ENCODE peak calls at places on chromosome 15, in six cellular contexts. X is HCT116, G is MM.1S, K is PC-3, Y is SK-N-SH, M is GM23248. P is an unnamed sample.

GRCh38 chr15:63136742-63137141 is 15.1 kb downstream of the LACTB start:
- DNase-seq in M (no peak), G (no peak), K (no peak), Y (no peak), X (no peak), P (no peak)

GRCh38 chr15:99155961-99156443 is 51.1 kb downstream of the SYNM start:
- DNase-seq in M (no peak), X (no peak), G (no peak), K (peak; percentile 62), Y (no peak), P (no peak)

GRCh38 chr15:32651229-32651837 is 9.8 kb downstream of the SCG5 start:
- DNase-seq in G (peak; percentile 70), Y (peak; percentile 71), K (peak; percentile 88), M (peak; percentile 86), X (peak; percentile 23), P (peak; percentile 74)

GRCh38 chr15:77631790-77632551 is 741 bp downstream of the LINGO1 start:
- DNase-seq in X (no peak), M (no peak), G (no peak), K (no peak), Y (no peak), P (peak; percentile 74)

GRCh38 chr15:95948371-95948770 is 382.1 kb upstream of the NR2F2 start:
- DNase-seq in K (no peak), Y (no peak), M (no peak), G (no peak), X (no peak), P (no peak)

GRCh38 chr15:95371664-95372063 is 958.8 kb upstream of the NR2F2 start:
- DNase-seq in K (peak; percentile 22), M (peak; percentile 26), X (no peak), Y (no peak), G (peak; percentile 24), P (no peak)

GRCh38 chr15:48145923-48146322 is 25.1 kb downstream of the SLC24A5 start:
- DNase-seq in K (no peak), Y (no peak), M (no peak), G (no peak), X (no peak), P (no peak)

GRCh38 chr15:60744826-60745225 is 265.9 kb upstream of the ICE2 start:
- DNase-seq in X (no peak), M (peak; percentile 64), G (no peak), K (no peak), Y (no peak), P (no peak)

GRCh38 chr15:78149805-78150751 is 916 bp downstream of the IDH3A start:
- DNase-seq in X (no peak), K (peak; percentile 38), G (peak; percentile 24), Y (no peak), M (no peak), P (peak; percentile 54)

GRCh38 chr15:67762610-67763368 is 62.5 kb upstream of the SKOR1 start:
- DNase-seq in M (peak; percentile 76), G (no peak), X (no peak), K (no peak), Y (no peak), P (no peak)

GRCh38 chr15:50262533-50262932 is 3.0 kb downstream of the HDC start:
- DNase-seq in Y (no peak), M (no peak), X (no peak), G (no peak), K (no peak), P (no peak)

GRCh38 chr15:52718551-52718950 is 39.4 kb upstream of the ATOSA start:
- DNase-seq in G (no peak), K (no peak), X (no peak), M (no peak), Y (no peak), P (no peak)

GRCh38 chr15:60905587-60905986 is 323.5 kb downstream of the RORA start:
- DNase-seq in G (peak; percentile 29), K (no peak), M (no peak), Y (no peak), X (no peak), P (peak; percentile 45)

GRCh38 chr15:63088532-63089245 is 33.0 kb upstream of the LACTB start:
- DNase-seq in M (no peak), K (no peak), Y (no peak), G (no peak), X (no peak), P (no peak)

GRCh38 chr15:58203537-58203936 is 65.4 kb downstream of the AQP9 start:
- DNase-seq in G (no peak), K (no peak), M (peak; percentile 98), Y (peak; percentile 77), X (no peak), P (no peak)

GRCh38 chr15:96330064-96330449 is 443 bp upstream of the NR2F2 start:
- DNase-seq in K (peak; percentile 81), M (peak; percentile 95), X (peak; percentile 51), Y (no peak), G (peak; percentile 60), P (no peak)

GRCh38 chr15:63374686-63375520 is 6.7 kb downstream of the CA12 start:
- DNase-seq in K (peak; percentile 53), G (no peak), Y (no peak), X (no peak), M (peak; percentile 89), P (no peak)

GRCh38 chr15:73991260-73991659 is 835 bp downstream of the STOML1 start:
- DNase-seq in X (no peak), Y (no peak), K (no peak), G (no peak), M (peak; percentile 73), P (peak; percentile 15)

GRCh38 chr15:41022487-41023090 is 69.3 kb downstream of the CHAC1 start:
- DNase-seq in Y (peak; percentile 61), X (peak; percentile 28), G (peak; percentile 54), K (peak; percentile 68), M (peak; percentile 78), P (peak; percentile 60)

GRCh38 chr15:62791694-62792093 is 250.9 kb upstream of the TPM1 start:
- DNase-seq in G (no peak), X (no peak), Y (no peak), M (no peak), K (no peak), P (no peak)

GRCh38 chr15:62244762-62245161 is 79.7 kb upstream of the C2CD4B start:
- DNase-seq in G (no peak), M (no peak), K (no peak), X (no peak), Y (no peak), P (no peak)

GRCh38 chr15:60563539-60564404 is 84.8 kb upstream of the ICE2 start:
- DNase-seq in G (no peak), K (no peak), X (no peak), M (no peak), Y (no peak), P (no peak)

GRCh38 chr15:26580943-26581342 is 191.9 kb downstream of the GABRB3 start:
- DNase-seq in X (no peak), M (no peak), G (no peak), Y (no peak), K (peak; percentile 23), P (no peak)

GRCh38 chr15:70902105-70902504 is 9.5 kb downstream of the LRRC49 start:
- DNase-seq in K (peak; percentile 85), Y (no peak), G (no peak), M (peak; percentile 91), X (peak; percentile 28), P (no peak)

GRCh38 chr15:48925714-48926223 is 38.0 kb downstream of the SHC4 start:
- DNase-seq in G (no peak), M (peak; percentile 94), K (peak; percentile 92), Y (peak; percentile 8), X (peak; percentile 91), P (no peak)

GRCh38 chr15:101275018-101275417 is 2.3 kb downstream of the SELENOS start:
- DNase-seq in G (peak; percentile 83), M (no peak), K (no peak), X (no peak), Y (no peak), P (no peak)
- H3K9ac ChIP-seq in G (peak overlapping the region; percentile 99), M (peak overlapping the region; percentile 100), K (no peak overlapping the region), X (no peak overlapping the region), Y (no peak overlapping the region), P (no peak overlapping the region)

DNA sequence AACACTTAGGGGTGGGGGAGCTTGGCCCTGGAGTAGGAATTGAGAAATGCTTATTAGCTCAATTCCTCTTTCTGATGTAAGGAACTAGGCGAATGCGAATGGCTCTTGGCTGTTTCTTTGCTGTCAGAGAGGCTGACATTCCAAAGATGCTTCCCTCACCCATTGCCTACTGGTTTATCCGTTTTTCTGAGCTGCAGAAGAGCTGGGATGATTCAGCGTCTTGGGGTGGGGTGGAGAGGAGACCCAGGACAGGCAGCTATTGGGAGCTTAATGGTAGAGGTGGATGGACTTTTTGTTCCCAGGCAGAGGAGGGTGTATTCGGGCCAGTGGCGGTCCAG is 9.8 kb downstream of the PLEKHO2 start:
- DNase-seq in K (no peak), Y (no peak), X (no peak), M (peak; percentile 90), G (no peak), P (peak; percentile 32)
- TF ChIP-seq EZH2phosphoT487 in K (no peak), Y (no peak), X (no peak), M (no peak), G (no peak), P (no peak)

GRCh38 chr15:92898988-92899909 is 875 bp upstream of the CHD2 start:
- DNase-seq in G (peak; percentile 38), X (peak; percentile 45), M (no peak), K (peak; percentile 35), Y (no peak), P (peak; percentile 47)

GRCh38 chr15:92901053-92901761 is 1.1 kb downstream of the CHD2 start:
- DNase-seq in G (peak; percentile 23), Y (no peak), K (no peak), X (no peak), M (peak; percentile 56), P (no peak)

GRCh38 chr15:92902020-92902419 is 1.9 kb downstream of the CHD2 start:
- DNase-seq in G (no peak), Y (no peak), K (no peak), M (peak; percentile 35), X (no peak), P (no peak)

GRCh38 chr15:92900712-92901052 is 558 bp downstream of the CHD2 start:
- DNase-seq in K (no peak), X (no peak), M (peak; percentile 36), Y (no peak), G (no peak), P (no peak)

DNA sequence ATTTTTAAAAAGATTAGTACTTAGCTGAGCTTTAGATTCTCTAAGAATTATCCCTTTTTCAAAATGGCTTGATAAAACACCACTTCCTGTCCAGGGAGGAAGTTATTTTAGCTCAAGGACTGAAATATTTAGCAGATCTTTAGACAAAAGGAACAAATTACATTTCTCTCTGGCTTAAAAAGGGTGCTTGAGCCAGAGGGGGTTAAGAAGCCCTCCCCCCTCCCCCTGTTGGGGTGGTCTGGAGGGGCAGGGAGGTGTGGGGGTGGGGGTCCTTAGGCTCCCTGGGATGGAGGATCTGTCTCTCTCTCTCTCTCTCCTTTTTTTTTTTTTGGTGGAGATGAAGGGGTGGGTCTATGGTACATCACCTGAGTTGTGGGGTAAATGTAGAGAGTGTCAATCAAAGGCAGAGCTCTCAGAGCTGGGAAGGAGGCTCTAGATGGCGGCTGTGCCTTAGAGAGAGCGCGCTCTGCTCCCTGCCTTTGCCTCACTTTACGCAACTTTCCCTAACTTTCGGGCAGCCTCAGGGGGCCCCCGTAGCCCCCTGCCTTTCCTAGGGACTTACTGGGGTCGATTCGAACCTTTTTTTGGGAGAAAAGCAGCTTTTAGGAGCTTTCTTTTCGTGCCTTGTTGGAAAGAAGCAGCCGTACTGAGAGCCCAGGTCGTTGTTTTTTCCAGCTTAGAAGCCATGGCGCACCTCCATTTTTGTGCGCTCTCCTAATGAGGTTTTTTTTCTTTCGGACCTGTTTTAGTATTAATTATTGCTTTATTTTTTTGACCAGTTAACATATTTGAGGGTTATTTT is at the start of gene CHD2:
- DNase-seq in Y (peak; percentile 84), X (peak; percentile 89), M (peak; percentile 89), G (peak; percentile 78), K (peak; percentile 86), P (peak; percentile 91)
- H3K9ac ChIP-seq in Y (peak within 1 kb of the TSS; percentile 98), X (peak within 1 kb of the TSS; percentile 87), M (peak within 1 kb of the TSS; percentile 99), G (peak within 1 kb of the TSS; percentile 88), K (peak within 1 kb of the TSS; percentile 95), P (peak within 1 kb of the TSS; percentile 98)

GRCh38 chr15:75104804-75105557 is 81.6 kb downstream of the PPCDC start:
- DNase-seq in X (peak; percentile 88), Y (no peak), M (peak; percentile 93), K (peak; percentile 99), G (peak; percentile 25), P (no peak)
- TF ChIP-seq EZH2phosphoT487 in X (no peak), Y (no peak), M (no peak), K (no peak), G (no peak), P (no peak)